ENCODE peak calls at places on chromosomes 2 and 18, in eight cellular contexts. K is Caki2; N is stimulated activated CD8-positive, alpha-beta memory T cell treated with anti-CD3 and anti-CD28 coated beads, Interleukin-12 subunit alpha, Interleukin-12 subunit beta, amount 100 ng/mL, for 4 hours; X is COR-L47; T is right atrium auricular region; G is neural crest cell; L is NCI-H1417; Z is MCF 10A. Q is an unnamed sample.

GRCh38 chr2:55223958-55224760 is 7.9 kb downstream of the CLHC1 start:
- DNase-seq in T (no peak), L (no peak), G (no peak), X (no peak), K (no peak), N (no peak), Z (no peak), Q (no peak)

GRCh38 chr2:36423172-36423571 is 67.6 kb downstream of the CRIM1 start:
- DNase-seq in N (no peak), T (no peak), G (no peak), K (no peak), Z (no peak), X (no peak), L (peak; percentile 74), Q (no peak)

GRCh38 chr2:221074238-221074637 is 497.9 kb downstream of the EPHA4 start:
- DNase-seq in K (no peak), N (no peak), T (no peak), G (no peak), L (no peak), Z (no peak), X (no peak), Q (no peak)

GRCh38 chr2:157093666-157094065 is 163.8 kb upstream of the GALNT5 start:
- DNase-seq in G (no peak), Z (no peak), T (no peak), L (no peak), N (no peak), X (no peak), K (no peak), Q (no peak)

GRCh38 chr2:46334389-46335345 is 37.5 kb downstream of the EPAS1 start:
- DNase-seq in G (no peak), T (no peak), N (no peak), L (no peak), X (no peak), K (no peak), Z (peak; percentile 85), Q (peak; percentile 59)

GRCh38 chr2:137123241-137123640 is 357.9 kb downstream of the THSD7B start:
- DNase-seq in G (no peak), K (peak; percentile 2), Z (no peak), X (no peak), N (no peak), L (no peak), T (no peak), Q (no peak)

GRCh38 chr2:147525724-147526489 is 318.9 kb upstream of the ACVR2A start:
- DNase-seq in K (no peak), N (no peak), G (no peak), X (peak; percentile 88), T (no peak), Z (peak; percentile 66), L (peak; percentile 36), Q (no peak)

GRCh38 chr18:50113726-50114125 is 81.2 kb downstream of the MYO5B start:
- DNase-seq in Z (no peak), K (no peak), N (no peak), L (no peak), T (no peak), X (no peak), G (no peak), Q (no peak)

GRCh38 chr2:70080597-70081200 is 6.6 kb upstream of the PCBP1 start:
- DNase-seq in X (no peak), G (no peak), Z (no peak), L (no peak), K (no peak), N (no peak), T (no peak), Q (no peak)

GRCh38 chr2:197141669-197142068 is 168.9 kb downstream of the ANKRD44 start:
- DNase-seq in Z (no peak), X (no peak), L (no peak), K (no peak), N (no peak), G (no peak), T (no peak), Q (no peak)

GRCh38 chr2:231521443-231521842 is 8.8 kb downstream of the NMUR1 start:
- DNase-seq in N (no peak), K (no peak), Z (no peak), T (no peak), G (no peak), X (no peak), L (no peak), Q (no peak)

GRCh38 chr2:241555711-241556110 is 2.8 kb upstream of the BOK start:
- DNase-seq in L (no peak), X (no peak), Z (peak; percentile 50), T (no peak), K (no peak), N (no peak), G (no peak), Q (no peak)

GRCh38 chr18:60585670-60586069 is 213.1 kb upstream of the MC4R start:
- DNase-seq in N (no peak), K (no peak), X (no peak), G (no peak), T (no peak), Z (no peak), L (no peak), Q (no peak)

GRCh38 chr18:79863946-79864725 is 66.4 kb downstream of the KCNG2 start:
- DNase-seq in G (no peak), T (no peak), Z (no peak), N (no peak), X (no peak), K (no peak), L (no peak), Q (no peak)

GRCh38 chr2:219049282-219049681 is 8.0 kb upstream of the CFAP65 start:
- DNase-seq in T (no peak), X (no peak), N (no peak), K (no peak), G (no peak), L (no peak), Z (no peak), Q (no peak)

GRCh38 chr18:77119101-77119850 is 13.3 kb downstream of the MBP start:
- DNase-seq in N (no peak), Z (no peak), T (no peak), X (no peak), G (no peak), L (no peak), K (no peak), Q (peak; percentile 50)

GRCh38 chr2:201827621-201828020 is 21.3 kb downstream of the CDK15 start:
- DNase-seq in N (no peak), G (no peak), X (no peak), K (no peak), T (no peak), L (no peak), Z (peak; percentile 24), Q (no peak)

GRCh38 chr18:53458944-53459580 is 765.4 kb downstream of the MBD2 start:
- DNase-seq in G (peak; percentile 2), T (no peak), K (no peak), X (peak; percentile 89), L (no peak), Z (peak; percentile 19), N (no peak), Q (no peak)

GRCh38 chr18:56248613-56249235 is 389.7 kb downstream of the TXNL1 start:
- DNase-seq in T (no peak), X (no peak), L (no peak), Z (no peak), N (no peak), G (no peak), K (no peak), Q (no peak)

GRCh38 chr18:55314031-55314430 is 274.0 kb downstream of the TCF4 start:
- DNase-seq in Z (no peak), X (no peak), T (no peak), K (no peak), G (no peak), N (no peak), L (peak; percentile 66), Q (no peak)

GRCh38 chr2:84880645-84881521 is at the start of gene TRABD2A:
- DNase-seq in T (peak; percentile 55), N (peak; percentile 31), L (peak; percentile 24), K (no peak), Z (peak; percentile 47), X (no peak), G (peak; percentile 23), Q (peak; percentile 73)

GRCh38 chr2:64978514-64979268 is 10.5 kb upstream of the SLC1A4 start:
- DNase-seq in T (no peak), Z (peak; percentile 45), G (no peak), K (no peak), X (no peak), N (no peak), L (no peak), Q (no peak)

GRCh38 chr2:224039080-224039769 is at the start of gene SERPINE2:
- DNase-seq in T (peak; percentile 68), Z (peak; percentile 64), G (peak; percentile 61), L (peak; percentile 92), N (peak; percentile 54), K (peak; percentile 88), X (peak; percentile 62), Q (no peak)

GRCh38 chr18:25915907-25916306 is 174.5 kb downstream of the SS18 start:
- DNase-seq in T (no peak), X (no peak), N (no peak), G (no peak), L (no peak), K (no peak), Z (no peak), Q (no peak)

GRCh38 chr2:69330781-69331180 is 56.2 kb downstream of the GFPT1 start:
- DNase-seq in X (no peak), G (no peak), N (no peak), K (no peak), L (no peak), T (no peak), Z (no peak), Q (no peak)

GRCh38 chr2:218329826-218330651 is 26.6 kb upstream of the CATIP start:
- DNase-seq in N (no peak), K (no peak), G (no peak), X (no peak), Z (no peak), T (no peak), L (no peak), Q (no peak)

GRCh38 chr2:144431384-144431783 is 88.5 kb downstream of the ZEB2 start:
- DNase-seq in K (no peak), L (peak; percentile 28), N (no peak), Z (no peak), G (no peak), T (no peak), X (peak; percentile 25), Q (no peak)

GRCh38 chr2:159157361-159158045 is 129.0 kb downstream of the WDSUB1 start:
- DNase-seq in T (no peak), K (no peak), Z (no peak), L (no peak), N (no peak), G (no peak), X (no peak), Q (no peak)

GRCh38 chr2:229775614-229776313 is 61.4 kb upstream of the DNER start:
- DNase-seq in Z (no peak), K (no peak), L (no peak), X (no peak), N (no peak), T (no peak), G (no peak), Q (no peak)

GRCh38 chr2:232860593-232861241 is 9.3 kb upstream of the SNORC start:
- DNase-seq in Z (no peak), G (no peak), X (no peak), L (no peak), T (no peak), N (no peak), K (no peak), Q (no peak)

GRCh38 chr2:202335791-202336467 is 40.2 kb upstream of the BMPR2 start:
- DNase-seq in L (no peak), Z (no peak), T (no peak), X (no peak), K (no peak), G (no peak), N (no peak), Q (no peak)

GRCh38 chr18:55237665-55238064 is 278.4 kb upstream of the CCDC68 start:
- DNase-seq in T (no peak), Z (no peak), X (no peak), K (no peak), N (no peak), G (no peak), L (no peak), Q (no peak)

Q was measured in coronary artery.